ENCODE peak calls at places on chromosomes 1 and 21, in seven cellular contexts. P is CD8-positive, alpha-beta T cell; X is MM.1S; A is fibroblast of lung; E is breast epithelium; H is heart right ventricle; C is left lung. O is an unnamed sample. For H3K27me3 and H3K36me3, the result is how much of the 10 kb centered on the place peaks cover.

GRCh38 chr21:32592929-32593502 is 7.7 kb upstream of the TCP10L start:
- DNase-seq in P (no peak), X (no peak), A (no peak), E (no peak), H (no peak), C (no peak), O (no peak)

GRCh38 chr21:15421521-15421920 is 308.3 kb upstream of the USP25 start:
- DNase-seq in P (no peak), X (no peak), A (no peak), E (no peak), H (no peak), C (no peak), O (no peak)

GRCh38 chr1:108829498-108829916 is 27.4 kb downstream of the AKNAD1 start:
- DNase-seq in P (no peak), X (no peak), A (peak), E (no peak), H (no peak), C (no peak), O (peak)

GRCh38 chr1:178774263-178774662 is 49.2 kb downstream of the RALGPS2 start:
- DNase-seq in P (no peak), X (peak), A (peak), E (no peak), H (no peak), C (no peak), O (no peak)

GRCh38 chr1:117128323-117129079 is 7.0 kb upstream of the TRIM45 start:
- DNase-seq in P (no peak), X (peak), A (peak), E (no peak), H (no peak), C (no peak), O (no peak)

GRCh38 chr1:207454046-207454964 is at the start of gene CR2:
- DNase-seq in P (peak), X (peak), A (no peak), E (peak), H (peak), C (peak), O (peak)

GRCh38 chr1:61093525-61094137 is 11.3 kb downstream of the NFIA start:
- DNase-seq in P (no peak), X (no peak), A (no peak), E (no peak), H (no peak), C (no peak), O (no peak)

GRCh38 chr1:168920456-168921094 is 185.9 kb upstream of the ATP1B1 start:
- DNase-seq in P (no peak), X (no peak), A (peak), E (no peak), H (no peak), C (no peak), O (peak)

GRCh38 chr1:98389809-98390208 is 271.7 kb upstream of the SNX7 start:
- DNase-seq in P (no peak), X (no peak), A (peak), E (no peak), H (no peak), C (no peak), O (peak)

GRCh38 chr21:32599146-32599925 is 12.8 kb downstream of the CFAP298 start:
- DNase-seq in P (no peak), X (no peak), A (no peak), E (no peak), H (no peak), C (no peak), O (no peak)

GRCh38 chr1:203202431-203203245 is 16.1 kb upstream of the CHI3L1 start:
- DNase-seq in P (no peak), X (no peak), A (peak), E (no peak), H (peak), C (no peak), O (peak)

GRCh38 chr1:243598433-243598832 is 251.6 kb downstream of the AKT3 start:
- DNase-seq in P (no peak), X (no peak), A (peak), E (no peak), H (no peak), C (no peak), O (peak)

GRCh38 chr1:84756455-84757082 is 66.3 kb upstream of the SSX2IP start:
- DNase-seq in P (no peak), X (no peak), A (no peak), E (no peak), H (no peak), C (no peak), O (no peak)

GRCh38 chr21:44684483-44684882 is 2.5 kb upstream of the KRTAP12-1 start:
- DNase-seq in P (no peak), X (no peak), A (no peak), E (no peak), H (no peak), C (no peak), O (no peak)

GRCh38 chr1:64309468-64309867 is 106.0 kb downstream of the UBE2U start:
- DNase-seq in P (no peak), X (no peak), A (no peak), E (peak), H (no peak), C (no peak), O (no peak)

GRCh38 chr1:48582408-48582807 is 110.4 kb upstream of the SPATA6 start:
- DNase-seq in P (no peak), X (no peak), A (no peak), E (no peak), H (no peak), C (no peak), O (no peak)

GRCh38 chr21:27636671-27637070 is 669.8 kb upstream of the ADAMTS5 start:
- DNase-seq in P (no peak), X (no peak), A (no peak), E (no peak), H (no peak), C (no peak), O (peak)

GRCh38 chr1:152182431-152182830 is 23.4 kb upstream of the RPTN start:
- DNase-seq in P (no peak), X (peak), A (peak), E (no peak), H (no peak), C (no peak), O (no peak)

GRCh38 chr1:66445492-66446181 is 88.3 kb upstream of the SGIP1 start:
- DNase-seq in P (peak), X (peak), A (no peak), E (no peak), H (no peak), C (no peak), O (no peak)

GRCh38 chr21:28160378-28160777 is 832.3 kb downstream of the LTN1 start:
- DNase-seq in P (no peak), X (no peak), A (no peak), E (no peak), H (no peak), C (no peak), O (no peak)

GRCh38 chr1:234839663-234840062 is 229.7 kb upstream of the IRF2BP2 start:
- DNase-seq in P (no peak), X (no peak), A (no peak), E (no peak), H (no peak), C (no peak), O (peak)

GRCh38 chr1:211210965-211211364 is 48.2 kb upstream of the RCOR3 start:
- DNase-seq in P (no peak), X (no peak), A (no peak), E (no peak), H (no peak), C (no peak), O (no peak)

DNA sequence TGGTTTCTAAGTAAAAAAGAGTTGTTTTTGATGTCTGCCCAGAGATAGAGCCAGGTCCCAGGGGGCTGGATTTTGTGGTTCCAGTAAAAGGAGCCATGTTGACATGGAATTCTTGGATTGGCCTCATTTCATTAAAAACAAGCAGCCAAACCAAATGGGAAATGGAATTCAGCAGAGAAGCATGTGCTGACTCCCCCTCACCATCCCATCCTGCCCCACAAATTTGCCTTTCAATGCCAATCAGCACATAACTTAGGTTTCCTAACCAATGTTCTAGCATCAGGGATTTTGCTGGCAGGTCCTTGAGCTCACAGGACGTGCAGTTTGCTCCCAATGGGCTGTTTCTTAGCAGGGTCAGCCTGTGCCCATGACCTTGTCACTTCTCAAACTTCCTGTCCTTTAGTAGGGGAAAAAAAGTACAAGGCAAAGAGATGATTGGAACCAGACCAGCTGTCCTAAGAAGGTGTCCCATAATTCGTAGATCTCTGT is 101.5 kb upstream of the GADD45A start:
- DNase-seq in P (no peak), X (no peak), A (no peak), E (no peak), H (no peak), C (no peak), O (no peak)
- H3K27me3 ChIP-seq in P (under half), X (under half), A (under half), E (under half), H (under half), C (under half), O (under half)

GRCh38 chr21:42444745-42445059 is 41.0 kb downstream of the UBASH3A start:
- DNase-seq in P (no peak), X (no peak), A (no peak), E (no peak), H (no peak), C (no peak), O (no peak)

GRCh38 chr21:42445311-42445710 is 41.6 kb downstream of the UBASH3A start:
- DNase-seq in P (no peak), X (no peak), A (no peak), E (no peak), H (no peak), C (no peak), O (no peak)

GRCh38 chr21:42443181-42443785 is 39.6 kb downstream of the UBASH3A start:
- DNase-seq in P (no peak), X (no peak), A (no peak), E (no peak), H (no peak), C (no peak), O (no peak)

GRCh38 chr21:42441963-42442362 is 38.3 kb downstream of the UBASH3A start:
- DNase-seq in P (no peak), X (no peak), A (no peak), E (no peak), H (no peak), C (no peak), O (no peak)

GRCh38 chr21:42443876-42444744 is 40.4 kb downstream of the UBASH3A start:
- DNase-seq in P (no peak), X (no peak), A (no peak), E (no peak), H (no peak), C (no peak), O (no peak)
- H3K36me3 ChIP-seq in P (under half), X (under half), A (under half), E (under half), H (under half), C (under half), O (under half)

GRCh38 chr1:118978914-118979701 is 9.0 kb downstream of the TBX15 start:
- DNase-seq in P (no peak), X (no peak), A (no peak), E (no peak), H (no peak), C (no peak), O (peak)
- H3K4me3 ChIP-seq in P (no peak), X (no peak), A (peak), E (peak), H (peak), C (no peak), O (peak)

GRCh38 chr1:4593106-4593505 is 61.3 kb upstream of the AJAP1 start:
- DNase-seq in P (no peak), X (no peak), A (no peak), E (no peak), H (no peak), C (no peak), O (no peak)

GRCh38 chr1:4595341-4596225 is 58.8 kb upstream of the AJAP1 start:
- DNase-seq in P (no peak), X (no peak), A (no peak), E (no peak), H (no peak), C (no peak), O (no peak)

GRCh38 chr1:4597020-4597419 is 57.4 kb upstream of the AJAP1 start:
- DNase-seq in P (no peak), X (no peak), A (no peak), E (no peak), H (no peak), C (no peak), O (no peak)

GRCh38 chr1:4596486-4596885 is 57.9 kb upstream of the AJAP1 start:
- DNase-seq in P (no peak), X (no peak), A (no peak), E (no peak), H (no peak), C (no peak), O (no peak)

DNA sequence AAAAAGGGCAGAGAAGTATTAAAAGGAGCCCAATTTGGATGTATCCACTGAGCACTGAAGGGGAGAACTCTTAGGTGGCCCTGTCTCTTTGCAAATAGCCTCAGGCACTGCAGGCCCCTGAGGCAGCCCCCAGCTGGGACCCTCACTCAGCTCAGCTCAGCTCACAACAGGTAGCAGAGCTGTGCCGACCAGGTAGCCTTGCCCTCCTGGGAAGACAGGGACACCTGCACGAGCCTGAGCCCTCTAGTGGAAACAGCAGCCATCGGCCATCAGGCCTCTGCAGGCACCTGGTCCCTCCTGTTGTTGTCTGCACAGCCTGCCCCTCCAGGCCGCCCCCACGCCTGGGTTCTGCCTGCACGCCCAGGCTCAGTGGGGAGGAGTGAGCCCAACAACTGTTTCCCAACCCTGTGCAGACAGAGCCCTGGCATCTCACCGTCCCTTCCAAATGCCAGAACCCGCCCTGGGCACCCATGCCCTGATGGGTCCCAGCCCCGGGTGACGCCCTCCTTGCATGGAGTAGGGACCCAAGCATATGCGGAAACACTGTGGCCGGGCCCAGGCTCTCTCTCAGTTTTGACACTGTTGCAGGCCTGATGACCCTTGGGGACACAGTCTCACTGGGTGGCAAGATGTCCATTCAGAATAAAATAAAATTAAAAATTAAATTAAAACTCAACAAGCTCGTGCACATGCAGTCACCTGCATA is 60.0 kb upstream of the AJAP1 start:
- DNase-seq in P (no peak), X (no peak), A (no peak), E (no peak), H (no peak), C (no peak), O (no peak)
- H3K27me3 ChIP-seq in P (under half), X (half or more), A (under half), E (under half), H (under half), C (under half), O (under half)

DNA sequence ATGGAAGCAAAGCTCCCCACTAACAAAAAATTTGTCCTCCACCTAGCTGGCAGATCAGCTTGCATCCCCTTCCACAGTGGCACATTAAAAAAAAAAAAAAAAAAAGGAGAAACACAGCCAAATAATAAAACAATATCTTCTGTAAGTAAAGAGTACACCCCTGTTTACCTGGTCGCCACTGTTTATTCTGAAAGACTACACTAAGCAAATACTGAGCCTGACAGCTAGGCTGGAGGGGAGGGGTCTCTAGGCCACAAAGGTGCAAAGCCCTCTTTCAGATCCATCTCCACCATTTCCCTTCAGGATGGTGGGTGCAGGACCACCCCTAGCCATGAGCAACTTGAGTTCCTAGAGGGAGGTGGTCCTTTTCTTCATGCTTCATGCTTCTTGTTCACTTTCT is 22.8 kb upstream of the SLC45A3 start:
- DNase-seq in P (no peak), X (no peak), A (no peak), E (no peak), H (no peak), C (no peak), O (no peak)
- H3K36me3 ChIP-seq in P (under half), X (under half), A (under half), E (under half), H (under half), C (under half), O (under half)

GRCh38 chr1:246793331-246793890 is 69.2 kb downstream of the SCCPDH start:
- DNase-seq in P (no peak), X (no peak), A (no peak), E (no peak), H (no peak), C (no peak), O (no peak)
- H3K4me3 ChIP-seq in P (no peak), X (no peak), A (no peak), E (no peak), H (no peak), C (no peak), O (no peak)

GRCh38 chr1:228653748-228654147 is 81.5 kb upstream of the RHOU start:
- DNase-seq in P (no peak), X (no peak), A (no peak), E (no peak), H (no peak), C (no peak), O (no peak)
- H3K27me3 ChIP-seq in P (under half), X (under half), A (under half), E (under half), H (half or more), C (half or more), O (under half)

GRCh38 chr1:21876267-21876666 is 60.8 kb downstream of the HSPG2 start:
- DNase-seq in P (no peak), X (no peak), A (no peak), E (no peak), H (peak), C (peak), O (no peak)

GRCh38 chr1:21880619-21880970 is 56.5 kb downstream of the HSPG2 start:
- DNase-seq in P (no peak), X (no peak), A (no peak), E (no peak), H (no peak), C (peak), O (no peak)

GRCh38 chr1:21878840-21879478 is 58.2 kb downstream of the HSPG2 start:
- DNase-seq in P (no peak), X (no peak), A (no peak), E (no peak), H (no peak), C (peak), O (no peak)

GRCh38 chr1:21879928-21880618 is 57.0 kb downstream of the HSPG2 start:
- DNase-seq in P (no peak), X (no peak), A (no peak), E (no peak), H (no peak), C (peak), O (no peak)

DNA sequence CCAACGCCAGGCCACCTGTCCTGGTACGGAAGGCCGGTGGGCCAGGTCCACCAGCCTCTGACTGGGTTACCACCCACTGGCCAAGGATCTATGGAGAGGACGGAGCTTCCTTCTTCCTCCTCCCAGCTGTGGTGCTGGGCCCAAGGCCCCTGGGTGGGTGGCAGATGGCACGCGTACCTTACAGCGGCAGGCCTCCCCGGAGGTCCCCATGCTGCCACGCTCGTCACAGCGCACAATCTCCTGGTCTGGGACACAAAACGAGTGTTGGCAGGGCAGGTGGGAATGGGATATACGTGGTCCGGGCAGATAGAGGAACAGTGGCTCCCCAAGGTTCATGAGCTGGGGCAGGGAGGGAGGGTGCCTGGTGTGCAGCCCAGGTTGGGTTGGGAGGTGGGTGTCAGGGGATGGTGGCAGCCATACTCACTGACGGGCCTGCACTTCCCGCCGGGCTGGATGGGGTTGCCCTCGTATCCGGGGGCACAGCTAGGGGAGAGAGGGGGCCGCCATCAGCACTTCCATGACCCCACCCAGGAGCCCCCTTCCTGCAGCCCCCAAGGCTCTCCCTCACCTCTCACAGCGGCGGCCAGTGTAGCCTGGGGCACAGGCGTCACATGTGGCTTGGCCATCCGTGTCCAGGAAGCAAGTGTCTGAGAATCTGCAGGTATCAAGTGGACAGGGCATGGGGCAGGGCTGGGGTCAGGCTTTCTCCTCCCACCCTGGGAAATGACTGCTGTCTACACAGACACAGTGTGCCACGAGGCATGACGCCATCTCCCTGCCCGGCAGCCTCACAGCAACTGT is 58.9 kb downstream of the HSPG2 start:
- DNase-seq in P (no peak), X (no peak), A (no peak), E (no peak), H (peak), C (peak), O (no peak)
- H3K36me3 ChIP-seq in P (under half), X (under half), A (half or more), E (under half), H (under half), C (under half), O (half or more)

DNA sequence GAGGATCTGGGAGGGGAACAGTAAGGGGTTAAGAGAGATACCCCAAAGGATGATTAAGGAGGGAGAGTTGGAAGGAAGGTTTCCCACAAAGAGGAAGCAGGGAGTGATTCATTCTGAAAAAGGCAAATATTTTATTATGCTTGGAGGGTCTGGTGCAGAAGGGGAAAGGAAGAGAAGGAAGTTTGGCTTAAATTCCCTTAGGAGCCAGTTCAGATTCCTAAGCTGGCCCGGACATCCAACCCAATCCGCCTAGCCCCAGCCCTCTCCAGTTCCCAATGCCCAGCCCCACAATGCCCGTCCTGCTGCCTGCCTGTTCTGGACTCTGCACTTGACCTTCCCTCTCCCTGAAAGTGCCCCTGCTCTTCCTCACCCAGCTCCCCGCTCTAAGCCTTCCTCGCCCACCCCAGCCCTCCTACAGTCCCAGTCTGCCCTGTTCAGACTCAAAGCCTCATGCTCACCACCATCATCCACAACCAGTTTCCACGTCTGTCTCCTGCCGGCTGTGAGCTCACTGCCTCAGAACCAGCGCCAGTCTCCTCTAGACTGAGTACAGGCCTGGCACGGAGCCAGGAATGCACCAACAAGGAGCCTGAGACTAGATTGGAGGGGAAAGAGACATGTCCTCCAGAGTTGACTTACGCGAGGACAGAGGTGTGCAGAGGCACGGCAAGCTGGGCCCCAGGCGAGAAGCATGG is 18.9 kb downstream of the CAPN2 start:
- DNase-seq in P (no peak), X (no peak), A (peak), E (peak), H (peak), C (no peak), O (peak)
- H3K4me3 ChIP-seq in P (no peak), X (no peak), A (no peak), E (no peak), H (no peak), C (no peak), O (no peak)

O was measured in MG63.